ENCODE peak calls at places on chromosome 12, in seven cellular contexts. R is BJ, M is stomach, J is epithelial cell of proximal tubule, I is cardiac muscle cell, W is hepatocyte, Q is fibroblast of mammary gland. S is an unnamed sample.
A peak's percentile ranks its signal among the peaks of the same experiment; 100 is the strongest.

GRCh38 chr12:124125472-124125871 is 152.5 kb downstream of the ZNF664 start:
- DNase-seq in R (no peak), M (no peak), J (peak; percentile 29), I (no peak), W (no peak), Q (no peak), S (no peak)

GRCh38 chr12:79233341-79233761 is 368.8 kb downstream of the SYT1 start:
- DNase-seq in R (no peak), M (no peak), J (no peak), I (no peak), W (no peak), Q (no peak), S (no peak)

GRCh38 chr12:46387697-46388096 is 15.1 kb upstream of the SLC38A2 start:
- DNase-seq in R (no peak), M (no peak), J (no peak), I (no peak), W (no peak), Q (no peak), S (no peak)

GRCh38 chr12:92337128-92337527 is 191.5 kb upstream of the BTG1 start:
- DNase-seq in R (no peak), M (no peak), J (no peak), I (no peak), W (no peak), Q (peak; percentile 16), S (no peak)

GRCh38 chr12:130581782-130582181 is 134.3 kb downstream of the RIMBP2 start:
- DNase-seq in R (no peak), M (no peak), J (no peak), I (no peak), W (no peak), Q (no peak), S (no peak)

GRCh38 chr12:25806271-25806670 is 152.2 kb upstream of the RASSF8 start:
- DNase-seq in R (peak; percentile 39), M (no peak), J (no peak), I (no peak), W (no peak), Q (peak; percentile 96), S (peak; percentile 69)

GRCh38 chr12:122951406-122951805 is 14.9 kb downstream of the ABCB9 start:
- DNase-seq in R (no peak), M (peak; percentile 51), J (no peak), I (no peak), W (peak; percentile 58), Q (peak; percentile 71), S (no peak)

GRCh38 chr12:108605000-108605689 is 7.3 kb upstream of the TMEM119 start:
- DNase-seq in R (no peak), M (no peak), J (peak; percentile 68), I (no peak), W (no peak), Q (peak; percentile 51), S (no peak)

GRCh38 chr12:120421701-120422100 is 16.2 kb upstream of the COX6A1 start:
- DNase-seq in R (no peak), M (no peak), J (no peak), I (no peak), W (no peak), Q (no peak), S (no peak)

GRCh38 chr12:65725376-65725775 is 98.9 kb upstream of the HMGA2 start:
- DNase-seq in R (no peak), M (no peak), J (no peak), I (no peak), W (no peak), Q (no peak), S (no peak)

GRCh38 chr12:91057771-91058170 is at the start of gene KERA:
- DNase-seq in R (no peak), M (no peak), J (no peak), I (no peak), W (no peak), Q (no peak), S (no peak)

GRCh38 chr12:18897816-18898215 is 159.9 kb downstream of the CAPZA3 start:
- DNase-seq in R (no peak), M (no peak), J (no peak), I (no peak), W (no peak), Q (peak; percentile 76), S (no peak)

GRCh38 chr12:118356809-118357326 is 15.8 kb downstream of the TAOK3 start:
- DNase-seq in R (peak; percentile 77), M (no peak), J (no peak), I (no peak), W (no peak), Q (peak; percentile 92), S (no peak)

GRCh38 chr12:77324763-77325468 is 259.5 kb upstream of the E2F7 start:
- DNase-seq in R (no peak), M (peak; percentile 79), J (no peak), I (peak; percentile 89), W (peak; percentile 90), Q (peak; percentile 66), S (no peak)

GRCh38 chr12:72141381-72141780 is 130.8 kb upstream of the TRHDE start:
- DNase-seq in R (no peak), M (no peak), J (no peak), I (no peak), W (no peak), Q (no peak), S (peak; percentile 10)

GRCh38 chr12:84842406-84843013 is 70.1 kb downstream of the SLC6A15 start:
- DNase-seq in R (peak; percentile 15), M (no peak), J (peak; percentile 9), I (peak; percentile 60), W (peak; percentile 53), Q (peak; percentile 62), S (peak; percentile 55)

GRCh38 chr12:96434107-96434506 is 33.9 kb upstream of the CDK17 start:
- DNase-seq in R (peak; percentile 76), M (no peak), J (no peak), I (no peak), W (no peak), Q (peak; percentile 99), S (peak; percentile 75)

GRCh38 chr12:100238801-100239200 is 28.1 kb downstream of the DEPDC4 start:
- DNase-seq in R (no peak), M (no peak), J (no peak), I (no peak), W (no peak), Q (no peak), S (no peak)

GRCh38 chr12:71439613-71440392 is at the start of gene LGR5:
- DNase-seq in R (no peak), M (no peak), J (no peak), I (peak; percentile 79), W (peak; percentile 76), Q (no peak), S (no peak)

GRCh38 chr12:76764856-76765255 is 941 bp downstream of the ZDHHC17 start:
- DNase-seq in R (no peak), M (no peak), J (no peak), I (peak; percentile 19), W (peak; percentile 29), Q (peak; percentile 20), S (no peak)

GRCh38 chr12:75553398-75553797 is 42.0 kb upstream of the KRR1 start:
- DNase-seq in R (no peak), M (no peak), J (no peak), I (peak; percentile 82), W (no peak), Q (no peak), S (no peak)

GRCh38 chr12:22971771-22972191 is 346.8 kb downstream of the ETNK1 start:
- DNase-seq in R (no peak), M (no peak), J (no peak), I (no peak), W (no peak), Q (peak; percentile 72), S (no peak)
- H3K4me3 ChIP-seq in R (no peak overlapping the region), M (no peak overlapping the region), J (no peak overlapping the region), I (no peak overlapping the region), W (no peak overlapping the region), Q (no peak overlapping the region), S (no peak overlapping the region)

GRCh38 chr12:127562781-127563180 is 704.2 kb upstream of the TMEM132C start:
- DNase-seq in R (no peak), M (no peak), J (no peak), I (no peak), W (no peak), Q (no peak), S (no peak)

GRCh38 chr12:127558363-127558762 is 708.6 kb upstream of the TMEM132C start:
- DNase-seq in R (no peak), M (no peak), J (no peak), I (no peak), W (no peak), Q (no peak), S (no peak)

GRCh38 chr12:127559349-127560040 is 707.5 kb upstream of the TMEM132C start:
- DNase-seq in R (peak; percentile 94), M (peak; percentile 40), J (no peak), I (peak; percentile 8), W (peak; percentile 25), Q (peak; percentile 97), S (peak; percentile 96)

GRCh38 chr12:127556487-127556886 is 710.5 kb upstream of the TMEM132C start:
- DNase-seq in R (no peak), M (no peak), J (no peak), I (no peak), W (no peak), Q (no peak), S (no peak)

GRCh38 chr12:127560041-127560478 is 706.9 kb upstream of the TMEM132C start:
- DNase-seq in R (no peak), M (no peak), J (no peak), I (no peak), W (no peak), Q (no peak), S (no peak)
- TF ChIP-seq CTCF in R (no peak), M (no peak), J (no peak), I (no peak), W (no peak), Q (no peak), S (no peak)

GRCh38 chr12:1523558-1524050 is 70.8 kb downstream of the FBXL14 start:
- DNase-seq in R (no peak), M (no peak), J (no peak), I (peak; percentile 37), W (no peak), Q (no peak), S (no peak)
- H3K4me3 ChIP-seq in R (no peak overlapping the region), M (no peak overlapping the region), J (no peak overlapping the region), I (no peak overlapping the region), W (no peak overlapping the region), Q (no peak overlapping the region), S (no peak overlapping the region)

DNA sequence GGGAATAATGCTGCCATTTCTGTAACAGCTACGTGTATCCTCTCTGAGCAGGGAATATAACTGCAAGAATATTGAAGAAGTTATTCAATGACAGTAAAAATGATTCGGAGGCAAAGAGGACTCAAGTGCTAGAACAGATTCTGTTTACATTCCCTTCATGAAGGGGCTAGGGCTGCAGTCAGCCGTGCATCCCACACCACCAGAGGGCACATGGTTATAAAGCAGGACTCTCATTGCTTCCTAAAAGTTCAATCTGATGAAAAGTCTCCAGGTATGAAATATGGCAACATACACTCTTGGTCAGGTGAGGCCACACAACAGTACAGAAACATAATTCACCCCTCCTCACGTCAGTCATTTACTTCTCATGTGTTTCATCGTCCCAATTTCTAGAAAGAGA is 34.0 kb downstream of the TCHP start:
- DNase-seq in R (no peak), M (no peak), J (no peak), I (no peak), W (no peak), Q (no peak), S (no peak)
- TF ChIP-seq CTCF in R (peak; percentile 71), M (no peak), J (peak; percentile 62), I (peak; percentile 57), W (peak; percentile 33), Q (peak; percentile 46), S (peak; percentile 64)

GRCh38 chr12:48894271-48894670 is 28.6 kb upstream of the RND1 start:
- DNase-seq in R (no peak), M (no peak), J (no peak), I (no peak), W (no peak), Q (no peak), S (no peak)

GRCh38 chr12:48889679-48890078 is 24.0 kb upstream of the RND1 start:
- DNase-seq in R (no peak), M (no peak), J (no peak), I (no peak), W (no peak), Q (no peak), S (no peak)

GRCh38 chr12:48890657-48891418 is 25.2 kb upstream of the RND1 start:
- DNase-seq in R (no peak), M (peak; percentile 89), J (no peak), I (peak; percentile 90), W (peak; percentile 91), Q (peak; percentile 63), S (peak; percentile 20)
- H3K4me3 ChIP-seq in R (peak overlapping the region; percentile 24), M (peak overlapping the region; percentile 31), J (no peak overlapping the region), I (peak overlapping the region; percentile 31), W (no peak overlapping the region), Q (peak overlapping the region; percentile 34), S (no peak overlapping the region)